ENCODE peak calls at places on chromosome 9, in ten cellular contexts. Q, F, U, Y, B, D, A, J, V and I are unnamed samples.

GRCh38 chr9:116476935-116477381 is 210.1 kb upstream of the TRIM32 start:
- DNase-seq in F (peak), Y (peak), D (no peak), B (no peak), Q (peak), U (no peak), J (no peak), A (peak), V (no peak), I (no peak)

GRCh38 chr9:88776717-88777497 is 214.4 kb upstream of the S1PR3 start:
- DNase-seq in J (no peak), A (no peak), B (peak), D (no peak), V (no peak), Y (no peak), U (no peak), Q (no peak), F (no peak), I (no peak)

GRCh38 chr9:87716141-87716540 is 9.8 kb upstream of the CTSL start:
- DNase-seq in U (no peak), J (no peak), V (no peak), D (no peak), Y (no peak), A (no peak), Q (no peak), B (no peak), F (no peak), I (no peak)

GRCh38 chr9:89536145-89536574 is 38.2 kb upstream of the SEMA4D start:
- DNase-seq in A (no peak), B (no peak), F (no peak), V (no peak), U (no peak), Q (no peak), Y (no peak), J (no peak), D (no peak), I (no peak)

GRCh38 chr9:89418882-89419641 is 78.9 kb downstream of the SEMA4D start:
- DNase-seq in F (no peak), Q (no peak), D (peak), A (no peak), J (no peak), B (no peak), V (no peak), U (no peak), Y (no peak), I (no peak)

GRCh38 chr9:116697341-116697740 is 10.2 kb downstream of the TRIM32 start:
- DNase-seq in U (no peak), F (no peak), J (no peak), A (no peak), V (no peak), B (peak), Y (no peak), D (no peak), Q (no peak), I (no peak)

GRCh38 chr9:105157178-105157583 is 87.3 kb upstream of the SLC44A1 start:
- DNase-seq in B (peak), V (peak), J (peak), F (peak), Q (peak), A (peak), U (peak), Y (peak), D (peak), I (peak)

GRCh38 chr9:26331223-26331622 is 561.4 kb downstream of the CAAP1 start:
- DNase-seq in B (no peak), Q (no peak), J (no peak), Y (no peak), A (no peak), F (no peak), V (no peak), D (no peak), U (no peak), I (no peak)

GRCh38 chr9:23220957-23221356 is 605.1 kb downstream of the ELAVL2 start:
- DNase-seq in U (no peak), A (no peak), B (no peak), D (no peak), V (no peak), Y (no peak), Q (no peak), J (no peak), F (no peak), I (no peak)

GRCh38 chr9:121895836-121896544 is 197.1 kb downstream of the TTLL11 start:
- DNase-seq in U (peak), V (peak), B (peak), Y (peak), J (peak), D (no peak), A (peak), Q (peak), F (peak), I (no peak)

GRCh38 chr9:112119225-112120045 is 55.7 kb downstream of the SUSD1 start:
- DNase-seq in A (no peak), J (no peak), V (peak), D (no peak), F (no peak), Q (peak), B (peak), Y (no peak), U (peak), I (no peak)

GRCh38 chr9:33311953-33312352 is 21.6 kb downstream of the NFX1 start:
- DNase-seq in V (no peak), A (no peak), F (no peak), J (no peak), U (no peak), B (peak), Q (no peak), Y (no peak), D (no peak), I (no peak)

GRCh38 chr9:135343733-135344522 is 135.7 kb upstream of the PPP1R26 start:
- DNase-seq in V (peak), U (peak), D (peak), J (peak), Y (peak), Q (peak), A (peak), B (peak), F (peak), I (peak)

GRCh38 chr9:87516222-87516930 is 18.7 kb downstream of the DAPK1 start:
- DNase-seq in D (peak), B (no peak), F (peak), A (peak), Q (peak), V (peak), J (peak), U (peak), Y (peak), I (peak)

GRCh38 chr9:135340726-135341475 is 138.7 kb upstream of the PPP1R26 start:
- DNase-seq in A (no peak), Y (no peak), V (peak), Q (no peak), D (peak), J (no peak), B (no peak), F (no peak), U (no peak), I (no peak)

GRCh38 chr9:3916420-3916819 is 383.4 kb downstream of the GLIS3 start:
- DNase-seq in Q (no peak), Y (no peak), A (no peak), V (no peak), B (no peak), J (no peak), D (no peak), U (no peak), F (no peak), I (no peak)

GRCh38 chr9:108776920-108777650 is 78.7 kb downstream of the ACTL7B start:
- DNase-seq in Q (no peak), A (no peak), V (no peak), Y (no peak), U (peak), J (no peak), D (no peak), F (no peak), B (peak), I (no peak)

GRCh38 chr9:15570769-15571168 is 17.9 kb downstream of the CCDC171 start:
- DNase-seq in Q (no peak), D (no peak), A (no peak), F (no peak), V (no peak), U (no peak), B (no peak), J (no peak), Y (no peak), I (no peak)

GRCh38 chr9:100020121-100020780 is 78.5 kb downstream of the ERP44 start:
- DNase-seq in J (no peak), D (no peak), Y (no peak), U (no peak), A (no peak), F (no peak), B (peak), Q (no peak), V (no peak), I (no peak)

GRCh38 chr9:35287986-35288515 is 126.2 kb downstream of the UNC13B start:
- DNase-seq in F (no peak), A (no peak), V (no peak), J (no peak), D (no peak), B (peak), Y (no peak), Q (no peak), U (no peak), I (no peak)

GRCh38 chr9:84173961-84174360 is 166.6 kb downstream of the SLC28A3 start:
- DNase-seq in F (no peak), Q (no peak), D (no peak), Y (no peak), J (no peak), U (no peak), V (no peak), A (no peak), B (peak), I (no peak)

GRCh38 chr9:13411827-13412226 is 132.3 kb upstream of the MPDZ start:
- DNase-seq in A (no peak), B (no peak), V (no peak), F (no peak), Y (no peak), Q (no peak), D (no peak), U (no peak), J (no peak), I (no peak)

GRCh38 chr9:131799177-131799823 is 59.4 kb upstream of the RAPGEF1 start:
- DNase-seq in B (peak), J (peak), D (no peak), Q (peak), A (peak), F (no peak), V (peak), Y (no peak), U (peak), I (peak)

GRCh38 chr9:127449332-127449966 is 1.8 kb downstream of the RPL12 start:
- DNase-seq in U (no peak), A (no peak), Y (no peak), Q (no peak), V (no peak), D (no peak), J (no peak), B (no peak), F (no peak), I (no peak)

GRCh38 chr9:127452481-127453092 is 1.3 kb downstream of the LRSAM1 start:
- DNase-seq in U (peak), Q (peak), A (peak), F (peak), V (peak), Y (peak), D (no peak), J (peak), B (peak), I (peak)

GRCh38 chr9:127450170-127450830 is 906 bp downstream of the RPL12 start:
- DNase-seq in A (no peak), J (no peak), U (peak), Q (no peak), F (no peak), Y (no peak), D (no peak), V (peak), B (peak), I (peak)

GRCh38 chr9:127450831-127451680 is at the start of the genes LRSAM1 and RPL12:
- DNase-seq in J (peak), U (peak), A (peak), Q (peak), V (peak), Y (peak), D (peak), F (peak), B (peak), I (peak)

DNA sequence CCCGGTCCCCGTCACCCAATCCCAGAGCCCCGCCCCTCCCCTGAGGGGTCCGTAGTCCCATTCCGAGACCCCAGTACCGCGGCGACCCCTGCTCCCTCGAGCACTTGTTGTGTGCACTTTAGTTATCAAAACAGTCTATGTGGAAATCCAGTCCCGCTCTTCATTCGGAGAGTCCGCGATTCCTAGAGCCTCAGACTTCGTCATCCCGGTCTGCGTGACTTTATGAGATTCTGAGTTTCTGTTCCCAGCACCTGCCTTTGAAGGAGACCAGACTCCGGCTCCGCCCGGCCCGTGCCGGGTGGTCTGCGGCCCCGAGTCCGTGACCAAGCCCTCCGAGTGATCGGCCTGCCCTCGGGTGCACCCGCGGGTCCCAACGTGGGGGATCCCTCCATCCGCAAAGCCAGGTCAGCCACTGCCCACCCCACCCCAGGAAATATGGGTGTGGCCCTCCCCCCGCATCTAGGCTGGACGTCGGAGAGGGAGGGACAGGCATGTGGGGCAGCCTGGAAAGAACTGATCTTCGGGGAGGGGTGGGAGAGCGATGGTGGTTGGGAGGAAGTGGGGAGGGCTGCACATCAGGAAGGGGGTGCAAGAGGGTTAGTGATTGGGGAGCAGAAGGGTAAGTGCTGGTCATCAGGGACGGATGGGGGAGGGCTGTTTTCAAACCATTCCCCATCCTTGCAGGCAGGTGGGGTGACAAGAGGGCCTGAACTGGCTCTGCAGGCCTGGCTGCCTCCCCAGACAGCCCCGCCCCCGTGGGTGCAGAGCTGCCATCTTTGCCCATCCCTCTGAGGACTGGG is 571 bp downstream of the LRSAM1 start:
- DNase-seq in U (peak), Y (peak), V (peak), D (peak), B (peak), A (peak), F (peak), J (no peak), Q (peak), I (peak)
- TF ChIP-seq POLR2A in U (no peak), Y (no peak), V (no peak), D (no peak), B (no peak), A (no peak), F (no peak), J (no peak), Q (no peak), I (no peak)

GRCh38 chr9:126336350-126337335 is 10.0 kb downstream of the MVB12B start:
- DNase-seq in J (peak), V (no peak), Y (no peak), F (no peak), A (no peak), Q (no peak), U (no peak), D (no peak), B (no peak), I (no peak)

GRCh38 chr9:126337690-126338426 is 11.2 kb downstream of the MVB12B start:
- DNase-seq in U (no peak), A (no peak), J (no peak), B (no peak), Q (no peak), V (no peak), D (no peak), Y (no peak), F (no peak), I (no peak)

GRCh38 chr9:126331964-126332748 is 5.5 kb downstream of the MVB12B start:
- DNase-seq in V (no peak), B (no peak), D (no peak), A (no peak), F (no peak), J (no peak), U (no peak), Q (no peak), Y (no peak), I (no peak)

GRCh38 chr9:126335837-126336236 is 9.2 kb downstream of the MVB12B start:
- DNase-seq in A (no peak), Q (no peak), D (no peak), F (no peak), Y (no peak), J (no peak), V (peak), B (no peak), U (no peak), I (no peak)

GRCh38 chr9:126334626-126335621 is 8.3 kb downstream of the MVB12B start:
- DNase-seq in J (no peak), B (peak), Q (no peak), Y (no peak), V (peak), D (no peak), F (no peak), U (no peak), A (no peak), I (no peak)
- TF ChIP-seq POLR2A in J (no peak), B (no peak), Q (no peak), Y (no peak), V (peak), D (no peak), F (no peak), U (no peak), A (no peak), I (no peak)

DNA sequence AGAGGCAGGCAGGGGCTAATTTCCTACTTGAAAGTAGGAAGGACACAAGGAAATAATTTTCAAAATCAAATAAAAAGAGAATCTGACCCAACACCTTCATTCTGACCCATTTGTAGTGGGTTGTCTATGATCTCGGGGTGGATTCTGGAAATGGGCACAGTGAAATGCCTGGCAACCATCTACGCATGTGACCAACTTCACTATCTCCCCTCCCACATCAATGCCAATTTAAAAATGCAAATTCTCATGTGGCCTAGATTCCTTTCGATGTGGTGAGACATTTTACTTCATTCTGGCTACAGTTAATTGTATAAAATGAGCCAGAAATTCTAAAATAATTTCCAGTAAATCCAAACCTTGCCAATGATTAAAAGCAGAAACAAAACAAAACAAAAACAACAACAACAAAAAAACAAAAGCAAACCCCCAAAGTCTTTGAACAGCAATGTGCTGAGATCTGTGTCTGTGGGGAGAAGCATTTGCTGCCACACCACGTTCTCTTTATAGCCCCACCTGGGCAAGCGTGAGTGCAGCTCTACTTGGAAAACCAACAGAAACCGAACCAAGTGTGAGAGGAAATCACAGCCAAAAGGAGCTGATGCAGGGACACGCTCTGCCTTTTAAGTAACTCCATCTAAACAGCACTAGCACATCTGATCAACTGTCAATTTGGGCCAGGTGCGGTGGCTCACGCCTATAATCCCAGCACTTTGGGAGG is 59.0 kb downstream of the USP20 start:
- DNase-seq in V (no peak), J (no peak), A (peak), D (peak), F (no peak), Y (no peak), Q (no peak), B (no peak), U (no peak), I (no peak)
- TF ChIP-seq POLR2A in V (no peak), J (no peak), A (no peak), D (no peak), F (no peak), Y (no peak), Q (no peak), B (no peak), U (no peak), I (no peak)

DNA sequence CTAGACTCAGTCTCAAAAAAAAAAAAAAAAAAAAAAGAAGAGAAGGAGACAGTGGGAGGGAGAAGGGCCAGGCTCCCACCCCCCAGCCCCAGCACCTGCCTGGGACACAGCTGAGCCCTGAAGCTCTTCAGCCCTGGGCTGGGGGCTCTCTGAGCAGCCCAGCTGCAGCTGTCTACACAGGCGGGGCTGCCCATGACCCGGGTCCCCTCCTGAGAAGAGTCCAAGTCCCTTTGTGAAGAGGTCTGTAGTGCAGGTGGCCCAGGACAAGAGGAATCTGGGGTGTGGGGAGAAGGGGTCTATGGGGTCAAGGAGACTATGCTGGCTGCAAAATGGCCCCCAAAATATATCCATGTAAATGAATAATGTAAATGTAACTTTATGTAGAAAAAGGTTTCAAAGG is 6.7 kb upstream of the LCN2 start:
- DNase-seq in Y (no peak), V (peak), D (peak), U (no peak), F (no peak), B (no peak), Q (no peak), A (no peak), J (no peak), I (no peak)
- TF ChIP-seq POLR2A in Y (no peak), V (no peak), D (no peak), U (no peak), F (no peak), B (no peak), Q (no peak), A (no peak), J (no peak), I (no peak)

DNA sequence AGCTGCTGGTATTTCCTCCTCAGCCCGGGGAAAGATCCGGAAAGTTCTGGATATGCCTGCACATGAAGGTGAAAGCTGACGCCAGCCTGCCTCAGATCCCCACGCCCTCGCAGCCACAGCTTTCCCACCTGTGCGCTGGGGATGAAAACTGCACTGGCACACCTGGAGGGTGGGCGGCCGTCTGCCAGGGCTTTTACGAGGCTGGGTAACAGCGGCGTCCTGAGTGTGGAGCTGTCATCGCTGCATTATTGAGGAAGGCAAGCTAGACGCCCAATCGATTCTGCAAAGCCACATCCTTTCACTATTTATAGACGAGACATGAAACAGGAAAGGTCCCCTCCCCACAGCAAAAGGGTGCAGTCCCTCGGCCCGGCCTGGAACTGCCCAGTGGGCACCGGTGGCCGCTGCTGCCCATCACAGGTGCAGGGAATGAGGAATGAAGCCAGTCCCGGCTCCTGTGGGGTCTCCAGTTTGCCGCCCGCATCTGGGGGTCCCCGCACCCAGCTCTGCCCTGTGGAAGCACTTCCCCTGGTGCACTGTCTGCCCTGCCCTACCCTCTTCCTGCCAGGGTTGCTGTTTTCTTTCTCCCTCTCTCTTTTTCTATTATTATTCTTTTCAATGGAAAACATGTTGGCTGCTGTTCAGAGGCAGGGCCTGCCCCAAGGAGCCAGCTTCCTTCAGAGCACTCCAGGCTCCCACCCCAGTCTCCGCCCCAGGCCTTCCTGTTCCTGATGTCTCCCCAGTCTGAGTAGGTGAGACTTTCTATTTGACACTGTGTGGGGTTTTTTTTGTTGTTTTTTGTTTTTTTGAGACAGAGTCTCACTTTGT is 7.0 kb downstream of the NOTCH1 start:
- DNase-seq in V (no peak), Y (no peak), D (peak), Q (no peak), F (no peak), B (no peak), U (no peak), J (no peak), A (no peak), I (no peak)
- TF ChIP-seq POLR2A in V (no peak), Y (no peak), D (no peak), Q (no peak), F (no peak), B (no peak), U (no peak), J (no peak), A (no peak), I (no peak)

GRCh38 chr9:98248737-98249474 is 6.5 kb downstream of the TBC1D2 start:
- DNase-seq in A (peak), F (no peak), V (peak), Y (no peak), D (peak), Q (peak), J (peak), U (peak), B (peak), I (peak)
- TF ChIP-seq POLR2A in A (no peak), F (no peak), V (no peak), Y (no peak), D (no peak), Q (no peak), J (no peak), U (no peak), B (peak), I (no peak)

GRCh38 chr9:93126151-93126781 is 7.8 kb downstream of the NINJ1 start:
- DNase-seq in U (no peak), Q (peak), A (peak), B (no peak), Y (no peak), V (peak), J (no peak), D (peak), F (peak), I (no peak)
- TF ChIP-seq POLR2A in U (no peak), Q (no peak), A (no peak), B (no peak), Y (no peak), V (no peak), J (no peak), D (no peak), F (no peak), I (no peak)